ENCODE peak calls at places on chromosomes 1 and 21, in five cellular contexts. N, B, M, A and G are unnamed samples.

GRCh38 chr1:222940903-222941302 is 126.1 kb downstream of the DISP1 start:
- DNase-seq in M (no peak), B (no peak), N (no peak), A (no peak), G (no peak)

GRCh38 chr1:236345728-236346127 is 48.4 kb upstream of the EDARADD start:
- DNase-seq in M (no peak), N (peak; percentile 21), A (no peak), B (no peak), G (no peak)

GRCh38 chr1:83998599-83999315 is at the start of gene TTLL7:
- DNase-seq in N (peak; percentile 84), A (peak; percentile 0), M (peak; percentile 12), B (peak; percentile 87), G (peak; percentile 84)

GRCh38 chr1:44811714-44812151 is 3.4 kb downstream of the BTBD19 start:
- DNase-seq in M (no peak), N (no peak), B (no peak), A (peak; percentile 71), G (no peak)

GRCh38 chr1:70718086-70718630 is 307.1 kb downstream of the CTH start:
- DNase-seq in M (no peak), N (no peak), A (no peak), B (no peak), G (no peak)

GRCh38 chr1:147772540-147772939 is 12.1 kb upstream of the GJA5 start:
- DNase-seq in B (no peak), A (no peak), N (no peak), M (no peak), G (no peak)

GRCh38 chr1:160779662-160780397 is 16.1 kb upstream of the LY9 start:
- DNase-seq in A (peak; percentile 56), N (no peak), B (peak; percentile 49), M (peak; percentile 23), G (peak; percentile 18)

GRCh38 chr1:41102208-41102607 is 80.7 kb upstream of the SLFNL1 start:
- DNase-seq in N (no peak), M (no peak), B (no peak), A (peak; percentile 66), G (no peak)

GRCh38 chr1:65055754-65056153 is 89.4 kb upstream of the JAK1 start:
- DNase-seq in B (no peak), A (no peak), N (no peak), M (no peak), G (no peak)

GRCh38 chr1:155174334-155175280 is 958 bp downstream of the TRIM46 start:
- DNase-seq in M (peak; percentile 43), B (peak; percentile 65), N (no peak), A (no peak), G (peak; percentile 82)

GRCh38 chr1:2216767-2217058 is 11.4 kb upstream of the SKI start:
- DNase-seq in N (no peak), M (no peak), A (no peak), B (no peak), G (no peak)

GRCh38 chr1:46532498-46533178 is 18.8 kb downstream of the KNCN start:
- DNase-seq in B (peak; percentile 89), A (no peak), N (peak; percentile 77), M (peak; percentile 58), G (peak; percentile 45)

GRCh38 chr1:243730499-243731150 is 119.4 kb downstream of the AKT3 start:
- DNase-seq in M (no peak), N (no peak), A (no peak), B (no peak), G (no peak)

GRCh38 chr21:30146558-30147282 is 19.9 kb downstream of the CLDN17 start:
- DNase-seq in A (no peak), N (no peak), M (no peak), B (no peak), G (no peak)

GRCh38 chr1:155591770-155592169 is 18.2 kb upstream of the MSTO1 start:
- DNase-seq in A (peak; percentile 65), N (peak; percentile 64), M (no peak), B (no peak), G (peak; percentile 74)

GRCh38 chr1:76746195-76746594 is 121.1 kb upstream of the ST6GALNAC5 start:
- DNase-seq in A (peak; percentile 39), N (no peak), B (no peak), M (no peak), G (no peak)

GRCh38 chr1:64223329-64224151 is 20.1 kb downstream of the UBE2U start:
- DNase-seq in M (no peak), B (no peak), N (no peak), A (peak; percentile 92), G (no peak)

GRCh38 chr1:234313171-234313570 is 60.1 kb upstream of the COA6 start:
- DNase-seq in A (no peak), N (no peak), B (no peak), M (no peak), G (no peak)

GRCh38 chr1:47471163-47471562 is 33.3 kb downstream of the FOXD2 start:
- DNase-seq in N (no peak), M (no peak), B (no peak), A (no peak), G (no peak)

GRCh38 chr1:244705268-244706234 is 52.6 kb downstream of the DESI2 start:
- DNase-seq in M (no peak), B (no peak), N (no peak), A (no peak), G (no peak)

GRCh38 chr21:33808715-33809367 is 106.8 kb downstream of the ATP5PO start:
- DNase-seq in M (no peak), N (no peak), B (no peak), A (no peak), G (no peak)

GRCh38 chr1:209190591-209191241 is 392.8 kb upstream of the CAMK1G start:
- DNase-seq in M (no peak), B (peak; percentile 75), A (peak; percentile 77), N (peak; percentile 92), G (peak; percentile 77)

GRCh38 chr1:40860706-40861226 is 1.4 kb downstream of the CITED4 start:
- DNase-seq in N (peak; percentile 35), A (no peak), B (no peak), M (no peak), G (no peak)

GRCh38 chr1:207828485-207829158 is 76.8 kb downstream of the CD46 start:
- DNase-seq in B (peak; percentile 52), A (peak; percentile 92), N (peak; percentile 68), M (peak; percentile 51), G (peak; percentile 48)

GRCh38 chr1:12069616-12070244 is 6.6 kb downstream of the TNFRSF8 start:
- DNase-seq in B (no peak), M (no peak), A (no peak), N (no peak), G (no peak)